ENCODE peak calls at places on chromosomes 7 and 10, in nine cellular contexts. One of them, this sample, is unnamed.

GRCh38 chr7:128830231-128831177 is at the start of gene FLNC:
- DNase-seq in IMR-90: peak; percentile 71
- DNase-seq in MG63: peak; percentile 59
- DNase-seq in A549: no peak
- DNase-seq in body of pancreas: peak; percentile 61
- DNase-seq in fibroblast of lung: peak; percentile 73
- DNase-seq in H9: no peak
- DNase-seq in lung: no peak
- DNase-seq in tibial artery: peak; percentile 65
- DNase-seq in this sample: no peak

GRCh38 chr10:73218466-73219191 is 28.4 kb downstream of the DNAJC9 start:
- DNase-seq in IMR-90: peak; percentile 28
- DNase-seq in MG63: no peak
- DNase-seq in A549: peak; percentile 11
- DNase-seq in body of pancreas: no peak
- DNase-seq in fibroblast of lung: peak; percentile 6
- DNase-seq in H9: no peak
- DNase-seq in lung: no peak
- DNase-seq in tibial artery: no peak
- DNase-seq in this sample: no peak

GRCh38 chr7:133941496-133941895 is 185.6 kb upstream of the LRGUK start:
- DNase-seq in IMR-90: peak; percentile 74
- DNase-seq in MG63: no peak
- DNase-seq in A549: no peak
- DNase-seq in body of pancreas: no peak
- DNase-seq in fibroblast of lung: peak; percentile 93
- DNase-seq in H9: no peak
- DNase-seq in lung: no peak
- DNase-seq in tibial artery: no peak
- DNase-seq in this sample: no peak

GRCh38 chr7:110790992-110791391 is 299.9 kb upstream of the LRRN3 start:
- DNase-seq in IMR-90: peak; percentile 40
- DNase-seq in MG63: no peak
- DNase-seq in A549: no peak
- DNase-seq in body of pancreas: no peak
- DNase-seq in fibroblast of lung: peak; percentile 29
- DNase-seq in H9: no peak
- DNase-seq in lung: no peak
- DNase-seq in tibial artery: no peak
- DNase-seq in this sample: no peak

GRCh38 chr7:38232475-38233366 is 40.7 kb downstream of the TARP start:
- DNase-seq in IMR-90: peak; percentile 10
- DNase-seq in MG63: no peak
- DNase-seq in A549: no peak
- DNase-seq in body of pancreas: peak; percentile 10
- DNase-seq in fibroblast of lung: peak; percentile 73
- DNase-seq in H9: no peak
- DNase-seq in lung: peak; percentile 33
- DNase-seq in tibial artery: no peak
- DNase-seq in this sample: peak; percentile 46

GRCh38 chr7:15822123-15822495 is 135.6 kb upstream of the MEOX2 start:
- DNase-seq in IMR-90: no peak
- DNase-seq in MG63: no peak
- DNase-seq in A549: no peak
- DNase-seq in body of pancreas: no peak
- DNase-seq in fibroblast of lung: no peak
- DNase-seq in H9: no peak
- DNase-seq in lung: no peak
- DNase-seq in tibial artery: no peak
- DNase-seq in this sample: no peak

GRCh38 chr7:47584128-47584865 is 2.4 kb upstream of the TNS3 start:
- DNase-seq in IMR-90: no peak
- DNase-seq in MG63: peak; percentile 73
- DNase-seq in A549: no peak
- DNase-seq in body of pancreas: no peak
- DNase-seq in fibroblast of lung: no peak
- DNase-seq in H9: no peak
- DNase-seq in lung: no peak
- DNase-seq in tibial artery: no peak
- DNase-seq in this sample: no peak

GRCh38 chr7:99839560-99840011 is 11.8 kb downstream of the CYP3A43 start:
- DNase-seq in IMR-90: no peak
- DNase-seq in MG63: no peak
- DNase-seq in A549: no peak
- DNase-seq in body of pancreas: peak; percentile 56
- DNase-seq in fibroblast of lung: no peak
- DNase-seq in H9: peak; percentile 33
- DNase-seq in lung: no peak
- DNase-seq in tibial artery: no peak
- DNase-seq in this sample: no peak

GRCh38 chr10:110305767-110306451 is 1.2 kb upstream of the SMNDC1 start:
- DNase-seq in IMR-90: peak; percentile 95
- DNase-seq in MG63: peak; percentile 44
- DNase-seq in A549: peak; percentile 72
- DNase-seq in body of pancreas: peak; percentile 61
- DNase-seq in fibroblast of lung: peak; percentile 90
- DNase-seq in H9: peak; percentile 57
- DNase-seq in lung: no peak
- DNase-seq in tibial artery: peak; percentile 40
- DNase-seq in this sample: peak; percentile 32

GRCh38 chr7:44565795-44566559 is 7.7 kb downstream of the DDX56 start:
- DNase-seq in IMR-90: no peak
- DNase-seq in MG63: no peak
- DNase-seq in A549: no peak
- DNase-seq in body of pancreas: no peak
- DNase-seq in fibroblast of lung: no peak
- DNase-seq in H9: no peak
- DNase-seq in lung: no peak
- DNase-seq in tibial artery: no peak
- DNase-seq in this sample: no peak

GRCh38 chr7:20122073-20122472 is 95.1 kb downstream of the MACC1 start:
- DNase-seq in IMR-90: no peak
- DNase-seq in MG63: no peak
- DNase-seq in A549: no peak
- DNase-seq in body of pancreas: no peak
- DNase-seq in fibroblast of lung: no peak
- DNase-seq in H9: no peak
- DNase-seq in lung: no peak
- DNase-seq in tibial artery: no peak
- DNase-seq in this sample: no peak

GRCh38 chr7:102431617-102432298 is 1.6 kb upstream of the ORAI2 start:
- DNase-seq in IMR-90: no peak
- DNase-seq in MG63: no peak
- DNase-seq in A549: no peak
- DNase-seq in body of pancreas: no peak
- DNase-seq in fibroblast of lung: no peak
- DNase-seq in H9: peak; percentile 41
- DNase-seq in lung: no peak
- DNase-seq in tibial artery: no peak
- DNase-seq in this sample: peak; percentile 48

GRCh38 chr7:141752634-141753033 is 11.3 kb upstream of the TAS2R3 start:
- DNase-seq in IMR-90: no peak
- DNase-seq in MG63: no peak
- DNase-seq in A549: no peak
- DNase-seq in body of pancreas: no peak
- DNase-seq in fibroblast of lung: no peak
- DNase-seq in H9: no peak
- DNase-seq in lung: no peak
- DNase-seq in tibial artery: no peak
- DNase-seq in this sample: no peak

GRCh38 chr7:153657182-153657800 is 394.9 kb upstream of the DPP6 start:
- DNase-seq in IMR-90: no peak
- DNase-seq in MG63: no peak
- DNase-seq in A549: no peak
- DNase-seq in body of pancreas: peak; percentile 20
- DNase-seq in fibroblast of lung: no peak
- DNase-seq in H9: no peak
- DNase-seq in lung: no peak
- DNase-seq in tibial artery: no peak
- DNase-seq in this sample: no peak
- H3K9me3 ChIP-seq in IMR-90: peaks cover 22% of the 10 kb centered on the region
- H3K9me3 ChIP-seq in MG63: no peaks in the 10 kb centered on the region
- H3K9me3 ChIP-seq in A549: no peaks in the 10 kb centered on the region
- H3K9me3 ChIP-seq in body of pancreas: no peaks in the 10 kb centered on the region
- H3K9me3 ChIP-seq in fibroblast of lung: no peaks in the 10 kb centered on the region
- H3K9me3 ChIP-seq in H9: peaks cover 21% of the 10 kb centered on the region
- H3K9me3 ChIP-seq in lung: peaks cover 3% of the 10 kb centered on the region
- H3K9me3 ChIP-seq in tibial artery: no peaks in the 10 kb centered on the region
- H3K9me3 ChIP-seq in this sample: no peaks in the 10 kb centered on the region

DNA sequence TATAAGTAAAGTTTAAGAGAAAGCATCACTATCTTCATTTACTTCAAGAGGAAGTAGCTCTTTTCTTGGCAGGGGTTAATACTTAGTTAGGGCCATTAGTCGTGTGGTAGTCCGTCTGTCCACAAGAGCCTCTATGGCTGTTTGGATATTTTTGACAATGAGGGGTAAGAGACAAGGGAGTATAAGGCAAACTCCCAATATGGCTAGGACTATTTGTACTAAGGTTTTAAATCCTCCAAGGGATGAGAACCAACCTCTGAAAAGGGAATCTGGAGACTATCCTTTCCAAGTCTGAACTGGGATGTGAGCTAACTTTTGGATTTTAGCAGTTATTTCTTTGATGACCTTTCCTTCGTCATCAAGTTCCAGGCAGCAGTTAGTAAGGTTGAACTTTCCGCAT is at the start of gene ZNF117:
- DNase-seq in IMR-90: no peak
- DNase-seq in MG63: no peak
- DNase-seq in A549: no peak
- DNase-seq in body of pancreas: no peak
- DNase-seq in fibroblast of lung: no peak
- DNase-seq in H9: no peak
- DNase-seq in lung: no peak
- DNase-seq in tibial artery: no peak
- DNase-seq in this sample: no peak
- H3K9me3 ChIP-seq in IMR-90: peaks cover 48% of the 10 kb centered on the region
- H3K9me3 ChIP-seq in MG63: peaks cover 42% of the 10 kb centered on the region
- H3K9me3 ChIP-seq in A549: peaks cover 53% of the 10 kb centered on the region
- H3K9me3 ChIP-seq in body of pancreas: no peaks in the 10 kb centered on the region
- H3K9me3 ChIP-seq in fibroblast of lung: no peaks in the 10 kb centered on the region
- H3K9me3 ChIP-seq in H9: peaks cover 31% of the 10 kb centered on the region
- H3K9me3 ChIP-seq in lung: peaks cover 7% of the 10 kb centered on the region
- H3K9me3 ChIP-seq in tibial artery: no peaks in the 10 kb centered on the region
- H3K9me3 ChIP-seq in this sample: peaks cover 13% of the 10 kb centered on the region

DNA sequence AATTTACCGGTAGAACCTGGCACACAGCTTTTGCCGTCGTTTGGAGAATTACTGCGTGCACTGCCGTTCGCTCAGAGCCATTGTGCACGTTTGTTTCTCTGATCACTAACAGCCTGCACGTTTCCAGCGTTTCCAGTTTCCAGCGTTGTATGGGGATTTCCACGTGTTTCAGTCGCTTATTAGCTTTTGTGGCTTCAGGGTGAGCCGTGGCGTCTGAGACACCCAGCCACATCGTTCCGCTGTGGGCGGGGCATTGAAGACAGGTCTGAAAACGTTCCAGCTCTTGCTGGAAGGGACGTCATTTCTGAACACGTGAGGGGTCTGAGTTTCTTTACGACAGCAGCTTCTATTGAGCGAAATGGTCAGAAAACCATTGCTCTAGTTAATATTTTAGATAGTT is 164.8 kb downstream of the DNAJB6 start:
- DNase-seq in IMR-90: no peak
- DNase-seq in MG63: no peak
- DNase-seq in A549: no peak
- DNase-seq in body of pancreas: no peak
- DNase-seq in fibroblast of lung: no peak
- DNase-seq in H9: peak; percentile 10
- DNase-seq in lung: no peak
- DNase-seq in tibial artery: no peak
- DNase-seq in this sample: peak; percentile 49
- H3K9me3 ChIP-seq in IMR-90: peaks cover 36% of the 10 kb centered on the region
- H3K9me3 ChIP-seq in MG63: no peaks in the 10 kb centered on the region
- H3K9me3 ChIP-seq in A549: peaks cover 16% of the 10 kb centered on the region
- H3K9me3 ChIP-seq in body of pancreas: no peaks in the 10 kb centered on the region
- H3K9me3 ChIP-seq in fibroblast of lung: no peaks in the 10 kb centered on the region
- H3K9me3 ChIP-seq in H9: no peaks in the 10 kb centered on the region
- H3K9me3 ChIP-seq in lung: no peaks in the 10 kb centered on the region
- H3K9me3 ChIP-seq in tibial artery: peaks cover 7% of the 10 kb centered on the region
- H3K9me3 ChIP-seq in this sample: no peaks in the 10 kb centered on the region

DNA sequence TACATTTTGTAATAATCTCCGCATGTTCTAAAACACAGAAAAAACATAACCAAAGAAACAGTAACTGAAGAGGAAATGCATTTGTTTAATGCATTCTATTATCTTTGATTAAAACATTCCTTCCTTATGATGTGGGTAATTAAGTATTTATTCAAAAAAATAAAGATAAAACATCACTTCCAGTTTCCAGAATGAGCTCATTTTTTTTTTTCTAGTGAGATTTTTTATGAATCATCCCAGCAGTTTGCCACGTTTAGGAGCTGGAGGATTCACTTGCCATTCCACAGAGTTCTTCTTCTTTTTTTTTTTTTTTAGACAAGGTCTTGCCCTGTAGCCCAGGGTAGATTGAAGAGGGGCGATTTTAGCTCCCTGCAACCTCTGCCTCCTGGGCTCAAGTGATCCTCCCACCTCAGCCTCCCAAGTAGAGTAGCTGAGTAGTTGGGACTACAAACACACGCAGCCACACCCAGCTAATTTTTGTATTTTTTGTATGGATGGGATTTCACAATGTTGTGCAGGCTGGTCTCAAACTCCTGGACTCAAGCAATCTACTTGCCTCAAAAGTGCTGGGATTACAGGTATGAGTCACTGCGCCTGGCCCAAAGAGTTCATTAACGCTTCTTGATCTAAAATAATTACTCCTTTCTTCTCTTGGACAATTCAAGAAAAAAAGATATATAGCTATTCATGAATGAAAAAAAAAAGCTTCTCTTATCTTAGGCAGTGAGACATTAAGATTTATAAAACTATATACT is 177.3 kb downstream of the DKK1 start:
- DNase-seq in IMR-90: peak; percentile 53
- DNase-seq in MG63: peak; percentile 16
- DNase-seq in A549: no peak
- DNase-seq in body of pancreas: no peak
- DNase-seq in fibroblast of lung: peak; percentile 66
- DNase-seq in H9: no peak
- DNase-seq in lung: no peak
- DNase-seq in tibial artery: no peak
- DNase-seq in this sample: no peak
- H3K9me3 ChIP-seq in IMR-90: no peaks in the 10 kb centered on the region
- H3K9me3 ChIP-seq in MG63: no peaks in the 10 kb centered on the region
- H3K9me3 ChIP-seq in A549: peaks cover 3% of the 10 kb centered on the region
- H3K9me3 ChIP-seq in body of pancreas: no peaks in the 10 kb centered on the region
- H3K9me3 ChIP-seq in fibroblast of lung: no peaks in the 10 kb centered on the region
- H3K9me3 ChIP-seq in H9: no peaks in the 10 kb centered on the region
- H3K9me3 ChIP-seq in lung: no peaks in the 10 kb centered on the region
- H3K9me3 ChIP-seq in tibial artery: no peaks in the 10 kb centered on the region
- H3K9me3 ChIP-seq in this sample: no peaks in the 10 kb centered on the region

GRCh38 chr7:135159359-135160087 is 11.0 kb downstream of the CYREN start:
- DNase-seq in IMR-90: no peak
- DNase-seq in MG63: no peak
- DNase-seq in A549: no peak
- DNase-seq in body of pancreas: no peak
- DNase-seq in fibroblast of lung: no peak
- DNase-seq in H9: no peak
- DNase-seq in lung: no peak
- DNase-seq in tibial artery: no peak
- DNase-seq in this sample: no peak
- H3K9me3 ChIP-seq in IMR-90: peaks cover 5% of the 10 kb centered on the region
- H3K9me3 ChIP-seq in MG63: peaks cover 3% of the 10 kb centered on the region
- H3K9me3 ChIP-seq in A549: peaks cover 45% of the 10 kb centered on the region
- H3K9me3 ChIP-seq in body of pancreas: no peaks in the 10 kb centered on the region
- H3K9me3 ChIP-seq in fibroblast of lung: no peaks in the 10 kb centered on the region
- H3K9me3 ChIP-seq in H9: no peaks in the 10 kb centered on the region
- H3K9me3 ChIP-seq in lung: peaks cover 4% of the 10 kb centered on the region
- H3K9me3 ChIP-seq in tibial artery: peaks cover 14% of the 10 kb centered on the region
- H3K9me3 ChIP-seq in this sample: peaks cover 10% of the 10 kb centered on the region

This sample was measured in T-helper 17 cell.